ENCODE peak calls at places on chromosomes 1 and 21, in four cellular contexts. F is endodermal cell, D is adrenal gland, O is fibroblast of lung. R is an unnamed sample.

GRCh38 chr1:30410153-30410851 is 313.1 kb downstream of the MATN1 start:
- DNase-seq in F (peak; percentile 33), D (no peak), O (no peak), R (no peak)

GRCh38 chr1:177897601-177898376 is 72.1 kb downstream of the SEC16B start:
- DNase-seq in F (no peak), D (no peak), O (no peak), R (no peak)

GRCh38 chr1:174131032-174131638 is 28.2 kb upstream of the RABGAP1L start:
- DNase-seq in F (peak; percentile 71), D (no peak), O (no peak), R (no peak)

GRCh38 chr1:77757616-77758015 is 2.0 kb downstream of the USP33 start:
- DNase-seq in F (no peak), D (no peak), O (peak; percentile 12), R (no peak)

GRCh38 chr21:34669149-34669879 is 520 bp downstream of the CLIC6 start:
- DNase-seq in F (peak; percentile 63), D (no peak), O (no peak), R (no peak)

GRCh38 chr1:28112388-28113311 is 24.2 kb upstream of the EYA3 start:
- DNase-seq in F (peak; percentile 64), D (peak; percentile 49), O (peak; percentile 74), R (no peak)

GRCh38 chr1:79041666-79042065 is 35.1 kb upstream of the ADGRL4 start:
- DNase-seq in F (no peak), D (no peak), O (peak; percentile 24), R (no peak)

GRCh38 chr1:30525980-30526651 is 197.3 kb downstream of the MATN1 start:
- DNase-seq in F (peak; percentile 47), D (peak; percentile 87), O (peak; percentile 80), R (peak; percentile 12)

GRCh38 chr1:47302472-47302871 is 11.5 kb downstream of the STIL start:
- DNase-seq in F (no peak), D (no peak), O (no peak), R (no peak)

GRCh38 chr1:205782627-205783470 is 7.6 kb upstream of the RAB29 start:
- DNase-seq in F (no peak), D (no peak), O (no peak), R (no peak)

GRCh38 chr1:83583351-83584014 is 415.4 kb downstream of the TTLL7 start:
- DNase-seq in F (peak; percentile 65), D (no peak), O (no peak), R (peak; percentile 25)

GRCh38 chr1:50978144-50978851 is 8.3 kb downstream of the CDKN2C start:
- DNase-seq in F (peak; percentile 92), D (peak; percentile 80), O (peak; percentile 60), R (peak; percentile 81)

GRCh38 chr1:33966346-33967141 is 102.7 kb downstream of the HMGB4 start:
- DNase-seq in F (no peak), D (no peak), O (peak; percentile 91), R (no peak)

GRCh38 chr21:41767606-41768370 is 936 bp upstream of the RIPK4 start:
- DNase-seq in F (peak; percentile 79), D (no peak), O (peak; percentile 32), R (no peak)

GRCh38 chr1:165173409-165173808 is 183.1 kb downstream of the LMX1A start:
- DNase-seq in F (no peak), D (no peak), O (no peak), R (no peak)

GRCh38 chr1:54671985-54672608 is 30.5 kb downstream of the MROH7 start:
- DNase-seq in F (peak; percentile 94), D (peak; percentile 64), O (peak; percentile 36), R (peak; percentile 65)

GRCh38 chr1:245718123-245718522 is 563.3 kb downstream of the KIF26B start:
- DNase-seq in F (no peak), D (no peak), O (no peak), R (no peak)

GRCh38 chr1:64956241-64956640 is 10.1 kb downstream of the JAK1 start:
- DNase-seq in F (no peak), D (no peak), O (peak; percentile 35), R (no peak)

GRCh38 chr1:29669488-29669871 is 433.2 kb downstream of the PTPRU start:
- DNase-seq in F (peak; percentile 33), D (no peak), O (no peak), R (no peak)

GRCh38 chr1:38746966-38747600 is 112.5 kb downstream of the RRAGC start:
- DNase-seq in F (peak; percentile 81), D (no peak), O (no peak), R (no peak)

GRCh38 chr1:99566290-99567021 is 79.5 kb upstream of the PALMD start:
- DNase-seq in F (no peak), D (no peak), O (no peak), R (no peak)

GRCh38 chr1:209454340-209455014 is 129.0 kb upstream of the CAMK1G start:
- DNase-seq in F (no peak), D (no peak), O (no peak), R (no peak)

GRCh38 chr1:67840449-67840848 is 7.2 kb upstream of the GNG12 start:
- DNase-seq in F (no peak), D (peak; percentile 74), O (peak; percentile 98), R (no peak)

GRCh38 chr1:165845992-165846748 is 18.8 kb downstream of the UCK2 start:
- DNase-seq in F (no peak), D (no peak), O (no peak), R (no peak)

GRCh38 chr1:19113362-19114092 is 96.5 kb downstream of the UBR4 start:
- DNase-seq in F (peak; percentile 83), D (no peak), O (peak; percentile 25), R (peak; percentile 21)

GRCh38 chr1:184574588-184574987 is 180.1 kb downstream of the EDEM3 start:
- DNase-seq in F (peak; percentile 75), D (no peak), O (no peak), R (no peak)

GRCh38 chr1:173862769-173863223 is 5.0 kb downstream of the GAS5 start:
- DNase-seq in F (peak; percentile 63), D (no peak), O (no peak), R (no peak)

GRCh38 chr1:161486806-161487482 is 18.3 kb upstream of the FCGR2A start:
- DNase-seq in F (peak; percentile 68), D (peak; percentile 37), O (peak; percentile 39), R (peak; percentile 43)

GRCh38 chr1:47870480-47870879 is 126.7 kb downstream of the TRABD2B start:
- DNase-seq in F (no peak), D (no peak), O (no peak), R (no peak)

GRCh38 chr1:216502528-216503162 is 79.4 kb upstream of the USH2A start:
- DNase-seq in F (peak; percentile 67), D (no peak), O (no peak), R (peak; percentile 75)

GRCh38 chr1:226607821-226608220 is 59.3 kb downstream of the STUM start:
- DNase-seq in F (no peak), D (no peak), O (no peak), R (no peak)
- H3K4me1 ChIP-seq in F (peaks cover 9% of the 10 kb centered on the region), D (no peaks in the 10 kb centered on the region), O (peaks cover 7% of the 10 kb centered on the region), R (no peaks in the 10 kb centered on the region)

DNA sequence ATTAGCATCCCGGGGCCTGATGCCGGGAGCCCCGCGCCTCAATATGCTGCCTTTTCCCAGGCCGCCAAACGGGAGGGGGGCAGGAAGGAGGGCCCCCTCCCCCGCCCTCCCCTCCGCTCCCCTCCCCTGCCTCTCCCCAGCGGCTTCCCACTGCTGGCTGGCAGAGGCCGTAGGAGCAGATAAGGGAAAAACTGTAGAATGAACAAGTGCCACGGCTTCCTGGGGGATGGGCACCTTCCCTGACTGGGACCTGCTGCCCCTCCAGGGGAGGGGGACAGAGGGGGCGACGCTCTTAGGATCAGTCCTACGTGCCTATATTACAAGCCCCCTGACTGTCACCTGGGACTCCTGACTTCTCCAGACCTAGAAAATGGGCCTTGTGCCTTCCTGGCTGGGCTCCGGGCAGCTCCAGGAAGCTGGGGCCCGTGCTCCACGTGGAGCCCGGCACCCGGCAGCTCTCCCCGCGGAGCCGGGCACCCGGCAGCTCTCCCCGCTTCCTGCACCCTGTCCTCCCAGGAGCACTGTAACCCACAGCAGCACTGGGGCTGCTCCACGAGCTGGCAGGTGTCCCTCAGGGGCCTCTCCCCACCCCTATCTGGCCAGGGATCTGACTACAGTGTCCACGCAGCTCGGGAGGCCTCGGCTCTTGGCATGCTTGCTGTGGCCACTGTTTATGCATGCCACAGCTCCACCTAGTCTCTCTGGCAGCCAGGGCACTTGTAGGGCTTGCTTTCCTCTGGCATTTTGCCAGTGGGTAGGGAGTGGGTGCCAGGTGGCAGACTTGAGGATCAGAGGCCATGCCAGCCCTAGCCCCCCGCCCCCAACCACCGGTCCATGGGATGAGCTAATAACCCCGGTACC is 668 bp upstream of the HES5 start:
- DNase-seq in F (no peak), D (no peak), O (no peak), R (no peak)
- H3K27me3 ChIP-seq in F (peaks cover 87% of the 10 kb centered on the region), D (peaks cover 36% of the 10 kb centered on the region), O (peaks cover 14% of the 10 kb centered on the region), R (no peaks in the 10 kb centered on the region)

DNA sequence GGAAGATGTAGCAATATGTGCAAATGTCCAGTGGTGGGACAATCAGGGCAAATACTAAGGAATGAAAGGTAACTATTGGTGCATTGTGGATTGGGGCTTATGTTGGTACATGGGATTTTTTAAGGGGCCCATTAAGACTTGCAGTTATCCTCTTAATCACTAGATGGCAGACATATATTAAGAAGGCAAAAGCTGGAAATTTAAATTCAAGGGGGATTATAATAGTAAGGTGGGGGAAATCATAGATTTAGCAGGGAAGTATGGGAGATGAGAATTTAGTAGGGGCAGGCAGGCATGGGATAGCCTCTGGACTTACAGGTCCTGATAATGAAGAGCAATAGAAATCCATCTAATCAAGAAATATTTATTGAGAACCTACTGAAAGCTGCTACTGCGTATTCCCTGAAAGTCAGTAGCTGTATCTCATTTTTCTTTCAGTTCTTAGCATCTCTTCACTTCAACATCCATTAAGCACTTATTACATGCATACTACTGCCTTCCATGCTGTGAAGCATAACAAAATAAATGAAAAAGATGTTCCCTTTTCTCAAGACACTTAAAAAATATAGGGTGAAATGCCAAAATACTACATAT is 251.8 kb downstream of the CRB1 start:
- DNase-seq in F (no peak), D (no peak), O (peak; percentile 11), R (no peak)
- TF ChIP-seq CTCF in F (peak; percentile 69), D (no peak), O (peak; percentile 53), R (peak; percentile 55)

DNA sequence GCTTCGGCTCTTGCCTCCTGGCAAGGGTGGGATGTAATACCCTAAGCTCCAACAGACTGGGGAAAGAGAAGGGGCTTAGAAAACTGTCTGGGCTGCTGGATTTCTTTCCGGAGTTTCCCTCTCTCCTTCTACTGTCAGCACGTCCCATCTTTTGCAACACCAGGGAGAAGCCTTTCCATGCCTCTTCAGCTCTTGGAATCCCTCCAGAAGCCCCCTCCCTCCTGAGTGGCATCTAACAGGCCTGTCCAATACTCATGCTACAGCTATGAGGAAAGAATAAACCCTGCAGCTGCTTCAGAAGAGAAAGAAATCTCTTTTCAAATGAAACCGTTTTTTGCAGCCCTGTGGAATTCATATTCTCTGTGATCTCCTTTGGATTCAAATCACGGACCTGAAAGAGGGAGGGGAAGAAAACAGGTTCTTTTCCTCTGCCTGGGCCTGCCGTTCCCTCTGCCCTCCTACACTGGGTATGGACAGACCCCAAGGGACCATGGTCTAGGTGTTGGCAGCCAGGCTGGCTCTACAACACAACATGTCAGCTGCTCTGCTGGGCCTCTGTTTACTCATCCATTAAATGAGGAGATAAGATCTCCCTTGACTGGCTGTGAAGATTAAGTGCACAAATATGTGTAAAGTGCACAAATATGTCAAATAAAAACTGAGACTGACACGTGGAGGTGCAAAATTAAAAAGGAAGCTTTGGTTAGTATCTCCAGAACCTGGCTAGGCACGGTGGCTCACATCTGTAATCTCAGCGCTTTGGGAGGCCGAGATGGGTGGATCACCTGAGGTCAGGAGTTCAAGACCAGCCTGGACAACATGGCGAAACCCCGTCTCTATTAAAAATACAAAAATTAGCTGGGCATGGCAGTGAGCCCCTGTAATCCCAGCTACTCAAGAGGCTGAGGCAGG is 6.0 kb upstream of the CAPN2 start:
- DNase-seq in F (peak; percentile 51), D (peak; percentile 56), O (peak; percentile 89), R (peak; percentile 55)
- H3K4me1 ChIP-seq in F (peaks cover 8% of the 10 kb centered on the region), D (peaks cover 40% of the 10 kb centered on the region), O (peaks cover 54% of the 10 kb centered on the region), R (peaks cover 10% of the 10 kb centered on the region)

R was measured in BE2C.